ENCODE peak calls at places on chromosomes 5 and 9, in six cellular contexts. Y is HL-60, N is SK-N-SH, F is GM12878, D is H1, H is HepG2. C is an unnamed sample.
A peak's percentile ranks its signal among the peaks of the same experiment; 100 is the strongest.

GRCh38 chr9:107397076-107398049 is 92.2 kb downstream of the KLF4 start:
- DNase-seq in N (no peak), F (no peak), Y (no peak), H (no peak), D (no peak), C (no peak)

GRCh38 chr9:3497857-3498256 is 27.9 kb downstream of the RFX3 start:
- DNase-seq in H (no peak), F (no peak), N (no peak), Y (no peak), D (no peak), C (no peak)

GRCh38 chr5:157497875-157498611 is 38.0 kb downstream of the NIPAL4 start:
- DNase-seq in H (no peak), N (peak; percentile 29), D (no peak), Y (no peak), F (no peak), C (no peak)

GRCh38 chr5:30401479-30402058 is 791.9 kb upstream of the CDH6 start:
- DNase-seq in D (no peak), Y (peak; percentile 20), F (no peak), H (peak; percentile 53), N (peak; percentile 3), C (peak; percentile 18)

GRCh38 chr9:113221800-113222481 is 597 bp downstream of the SLC31A1 start:
- DNase-seq in F (no peak), N (peak; percentile 22), D (no peak), H (peak; percentile 15), Y (no peak), C (no peak)

GRCh38 chr5:7467179-7467578 is 71.2 kb downstream of the ADCY2 start:
- DNase-seq in Y (no peak), F (no peak), H (no peak), N (no peak), D (no peak), C (no peak)

GRCh38 chr9:87093777-87094176 is 146.5 kb upstream of the GAS1 start:
- DNase-seq in F (no peak), N (no peak), Y (no peak), H (no peak), D (no peak), C (no peak)

GRCh38 chr9:120932086-120932818 is 5.7 kb upstream of the TRAF1 start:
- DNase-seq in Y (no peak), F (no peak), N (no peak), H (no peak), D (no peak), C (no peak)

GRCh38 chr9:87886210-87887150 is 3.8 kb downstream of the SPATA31E1 start:
- DNase-seq in H (no peak), N (no peak), D (no peak), F (no peak), Y (no peak), C (no peak)

GRCh38 chr5:135660826-135661555 is 82.2 kb upstream of the CXCL14 start:
- DNase-seq in Y (no peak), F (no peak), D (no peak), N (no peak), H (no peak), C (no peak)

GRCh38 chr5:72013741-72014703 is 93.3 kb upstream of the MAP1B start:
- DNase-seq in Y (no peak), H (no peak), F (no peak), N (no peak), D (no peak), C (no peak)

GRCh38 chr9:113454914-113455761 is 8.4 kb upstream of the RGS3 start:
- DNase-seq in H (peak; percentile 83), N (no peak), D (no peak), Y (no peak), F (no peak), C (peak; percentile 95)

GRCh38 chr5:9356306-9356942 is 189.5 kb downstream of the SEMA5A start:
- DNase-seq in F (no peak), N (no peak), D (no peak), H (no peak), Y (no peak), C (no peak)

GRCh38 chr5:68369436-68370125 is 154.0 kb downstream of the PIK3R1 start:
- DNase-seq in N (no peak), Y (no peak), D (no peak), H (no peak), F (peak; percentile 54), C (no peak)
- TF ChIP-seq GABPA in N (no peak), Y (no peak), D (no peak), H (no peak), F (no peak), C (no peak)

DNA sequence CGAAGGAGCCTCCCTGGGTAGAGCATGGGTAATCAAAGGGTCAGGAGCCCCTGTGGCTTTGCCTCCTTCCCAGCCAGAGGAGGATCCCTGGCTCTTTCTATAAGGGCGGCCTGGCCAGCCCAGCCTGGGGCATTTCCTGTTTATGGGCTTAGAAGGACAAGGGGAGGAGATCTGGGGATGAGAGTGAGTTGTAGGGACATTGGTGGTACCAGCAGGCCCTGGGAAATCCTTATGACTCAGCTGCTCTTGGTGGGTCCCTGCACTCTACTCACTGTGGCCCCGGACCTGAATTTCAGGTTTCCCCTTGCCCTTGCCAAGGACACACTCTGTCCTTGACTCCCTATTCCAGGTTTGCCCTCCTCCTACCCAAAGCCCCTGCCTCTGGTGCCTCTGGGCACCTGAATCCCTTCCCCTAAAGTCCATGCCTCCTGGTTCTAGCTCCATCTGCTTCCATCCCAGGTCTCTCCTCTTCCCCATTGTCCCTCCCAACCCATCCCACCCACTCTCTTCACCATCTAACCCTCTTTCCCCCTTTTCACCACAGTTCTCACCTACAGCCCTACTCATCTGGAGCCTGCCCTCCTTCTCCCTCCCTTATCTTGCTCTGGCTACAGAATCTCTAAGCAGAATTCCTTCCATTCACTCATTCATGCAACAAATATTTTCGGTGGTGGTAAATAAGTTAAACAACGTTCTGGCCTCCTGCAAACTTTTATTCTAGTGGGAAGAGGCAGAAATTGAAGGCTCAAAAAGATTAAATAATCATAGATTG is 34.9 kb downstream of the PCDH1 start:
- DNase-seq in N (no peak), Y (no peak), H (no peak), D (no peak), F (no peak), C (no peak)
- TF ChIP-seq GABPA in N (no peak), Y (no peak), H (no peak), D (no peak), F (no peak), C (no peak)

GRCh38 chr5:58114324-58114723 is 345.6 kb downstream of the PLK2 start:
- DNase-seq in D (no peak), H (no peak), N (no peak), F (no peak), Y (no peak), C (no peak)
- TF ChIP-seq GABPA in D (no peak), H (no peak), N (no peak), F (no peak), Y (no peak), C (no peak)

GRCh38 chr9:125564641-125565040 is 142.4 kb downstream of the MAPKAP1 start:
- DNase-seq in Y (no peak), N (no peak), F (no peak), D (no peak), H (no peak), C (no peak)

GRCh38 chr9:125574136-125574877 is 132.7 kb downstream of the MAPKAP1 start:
- DNase-seq in N (no peak), Y (no peak), F (no peak), H (no peak), D (no peak), C (no peak)

GRCh38 chr9:125570246-125570645 is 136.8 kb downstream of the MAPKAP1 start:
- DNase-seq in F (no peak), H (no peak), Y (no peak), D (no peak), N (no peak), C (no peak)

GRCh38 chr9:125568616-125569015 is 138.4 kb downstream of the MAPKAP1 start:
- DNase-seq in Y (no peak), D (no peak), H (no peak), F (no peak), N (no peak), C (no peak)
- TF ChIP-seq GABPA in Y (no peak), D (no peak), H (no peak), F (no peak), N (no peak), C (no peak)